ENCODE peak calls at places on chromosome 6, in nine cellular contexts. One of them, this sample, is unnamed.

GRCh38 chr6:117078624-117079023 is 186.7 kb upstream of the VGLL2 start:
- DNase-seq in colonic mucosa: peak
- DNase-seq in fibroblast of pulmonary artery: no peak
- DNase-seq in GM10248: no peak
- DNase-seq in omental fat pad: no peak
- DNase-seq in kidney: no peak
- DNase-seq in GM12865: no peak
- DNase-seq in cardiac fibroblast: no peak
- DNase-seq in lower leg skin: no peak
- DNase-seq in this sample: no peak

GRCh38 chr6:1381397-1382330 is 7.7 kb upstream of the FOXF2 start:
- DNase-seq in colonic mucosa: peak
- DNase-seq in fibroblast of pulmonary artery: peak
- DNase-seq in GM10248: peak
- DNase-seq in omental fat pad: no peak
- DNase-seq in kidney: peak
- DNase-seq in GM12865: peak
- DNase-seq in cardiac fibroblast: peak
- DNase-seq in lower leg skin: no peak
- DNase-seq in this sample: no peak

GRCh38 chr6:53429401-53429800 is 80.7 kb upstream of the ELOVL5 start:
- DNase-seq in colonic mucosa: no peak
- DNase-seq in fibroblast of pulmonary artery: no peak
- DNase-seq in GM10248: no peak
- DNase-seq in omental fat pad: no peak
- DNase-seq in kidney: no peak
- DNase-seq in GM12865: no peak
- DNase-seq in cardiac fibroblast: no peak
- DNase-seq in lower leg skin: no peak
- DNase-seq in this sample: no peak

GRCh38 chr6:124056884-124057283 is 253.2 kb downstream of the NKAIN2 start:
- DNase-seq in colonic mucosa: no peak
- DNase-seq in fibroblast of pulmonary artery: no peak
- DNase-seq in GM10248: no peak
- DNase-seq in omental fat pad: no peak
- DNase-seq in kidney: no peak
- DNase-seq in GM12865: no peak
- DNase-seq in cardiac fibroblast: no peak
- DNase-seq in lower leg skin: no peak
- DNase-seq in this sample: no peak

GRCh38 chr6:87396595-87397392 is 11.0 kb upstream of the CFAP206 start:
- DNase-seq in colonic mucosa: no peak
- DNase-seq in fibroblast of pulmonary artery: no peak
- DNase-seq in GM10248: peak
- DNase-seq in omental fat pad: no peak
- DNase-seq in kidney: no peak
- DNase-seq in GM12865: peak
- DNase-seq in cardiac fibroblast: no peak
- DNase-seq in lower leg skin: no peak
- DNase-seq in this sample: no peak

GRCh38 chr6:157761331-157761921 is 61.6 kb upstream of the SNX9 start:
- DNase-seq in colonic mucosa: no peak
- DNase-seq in fibroblast of pulmonary artery: peak
- DNase-seq in GM10248: peak
- DNase-seq in omental fat pad: no peak
- DNase-seq in kidney: no peak
- DNase-seq in GM12865: peak
- DNase-seq in cardiac fibroblast: peak
- DNase-seq in lower leg skin: no peak
- DNase-seq in this sample: no peak

GRCh38 chr6:45640081-45640491 is 262.4 kb upstream of the SUPT3H start:
- DNase-seq in colonic mucosa: no peak
- DNase-seq in fibroblast of pulmonary artery: peak
- DNase-seq in GM10248: no peak
- DNase-seq in omental fat pad: no peak
- DNase-seq in kidney: no peak
- DNase-seq in GM12865: no peak
- DNase-seq in cardiac fibroblast: peak
- DNase-seq in lower leg skin: no peak
- DNase-seq in this sample: no peak

GRCh38 chr6:44321210-44321609 is 8.1 kb upstream of the AARS2 start:
- DNase-seq in colonic mucosa: no peak
- DNase-seq in fibroblast of pulmonary artery: no peak
- DNase-seq in GM10248: no peak
- DNase-seq in omental fat pad: no peak
- DNase-seq in kidney: no peak
- DNase-seq in GM12865: no peak
- DNase-seq in cardiac fibroblast: no peak
- DNase-seq in lower leg skin: peak
- DNase-seq in this sample: no peak

GRCh38 chr6:33622456-33623431 is 1.6 kb downstream of the ITPR3 start:
- DNase-seq in colonic mucosa: peak
- DNase-seq in fibroblast of pulmonary artery: peak
- DNase-seq in GM10248: no peak
- DNase-seq in omental fat pad: no peak
- DNase-seq in kidney: peak
- DNase-seq in GM12865: peak
- DNase-seq in cardiac fibroblast: peak
- DNase-seq in lower leg skin: no peak
- DNase-seq in this sample: no peak

GRCh38 chr6:46501136-46502089 is 10.2 kb upstream of the RCAN2 start:
- DNase-seq in colonic mucosa: no peak
- DNase-seq in fibroblast of pulmonary artery: no peak
- DNase-seq in GM10248: no peak
- DNase-seq in omental fat pad: no peak
- DNase-seq in kidney: no peak
- DNase-seq in GM12865: no peak
- DNase-seq in cardiac fibroblast: no peak
- DNase-seq in lower leg skin: no peak
- DNase-seq in this sample: no peak

GRCh38 chr6:139534472-139535115 is 160.1 kb upstream of the CITED2 start:
- DNase-seq in colonic mucosa: no peak
- DNase-seq in fibroblast of pulmonary artery: no peak
- DNase-seq in GM10248: no peak
- DNase-seq in omental fat pad: no peak
- DNase-seq in kidney: no peak
- DNase-seq in GM12865: peak
- DNase-seq in cardiac fibroblast: no peak
- DNase-seq in lower leg skin: no peak
- DNase-seq in this sample: no peak

GRCh38 chr6:155495011-155495768 is 39.6 kb upstream of the NOX3 start:
- DNase-seq in colonic mucosa: peak
- DNase-seq in fibroblast of pulmonary artery: peak
- DNase-seq in GM10248: no peak
- DNase-seq in omental fat pad: no peak
- DNase-seq in kidney: peak
- DNase-seq in GM12865: no peak
- DNase-seq in cardiac fibroblast: peak
- DNase-seq in lower leg skin: no peak
- DNase-seq in this sample: no peak

GRCh38 chr6:152054441-152054840 is 247.0 kb downstream of the ESR1 start:
- DNase-seq in colonic mucosa: no peak
- DNase-seq in fibroblast of pulmonary artery: peak
- DNase-seq in GM10248: no peak
- DNase-seq in omental fat pad: no peak
- DNase-seq in kidney: no peak
- DNase-seq in GM12865: peak
- DNase-seq in cardiac fibroblast: no peak
- DNase-seq in lower leg skin: no peak
- DNase-seq in this sample: no peak

GRCh38 chr6:28543671-28544131 is 18.0 kb downstream of the GPX5 start:
- DNase-seq in colonic mucosa: no peak
- DNase-seq in fibroblast of pulmonary artery: peak
- DNase-seq in GM10248: peak
- DNase-seq in omental fat pad: no peak
- DNase-seq in kidney: no peak
- DNase-seq in GM12865: peak
- DNase-seq in cardiac fibroblast: peak
- DNase-seq in lower leg skin: no peak
- DNase-seq in this sample: no peak

GRCh38 chr6:13848553-13849150 is 34.3 kb upstream of the MCUR1 start:
- DNase-seq in colonic mucosa: no peak
- DNase-seq in fibroblast of pulmonary artery: no peak
- DNase-seq in GM10248: no peak
- DNase-seq in omental fat pad: no peak
- DNase-seq in kidney: no peak
- DNase-seq in GM12865: no peak
- DNase-seq in cardiac fibroblast: peak
- DNase-seq in lower leg skin: no peak
- DNase-seq in this sample: no peak

GRCh38 chr6:13851803-13852202 is 37.4 kb upstream of the MCUR1 start:
- DNase-seq in colonic mucosa: no peak
- DNase-seq in fibroblast of pulmonary artery: no peak
- DNase-seq in GM10248: no peak
- DNase-seq in omental fat pad: no peak
- DNase-seq in kidney: no peak
- DNase-seq in GM12865: no peak
- DNase-seq in cardiac fibroblast: no peak
- DNase-seq in lower leg skin: no peak
- DNase-seq in this sample: no peak

GRCh38 chr6:13847651-13848050 is 33.3 kb upstream of the MCUR1 start:
- DNase-seq in colonic mucosa: no peak
- DNase-seq in fibroblast of pulmonary artery: no peak
- DNase-seq in GM10248: no peak
- DNase-seq in omental fat pad: no peak
- DNase-seq in kidney: no peak
- DNase-seq in GM12865: no peak
- DNase-seq in cardiac fibroblast: no peak
- DNase-seq in lower leg skin: no peak
- DNase-seq in this sample: no peak

GRCh38 chr6:13846841-13847240 is 32.5 kb upstream of the MCUR1 start:
- DNase-seq in colonic mucosa: no peak
- DNase-seq in fibroblast of pulmonary artery: no peak
- DNase-seq in GM10248: no peak
- DNase-seq in omental fat pad: no peak
- DNase-seq in kidney: no peak
- DNase-seq in GM12865: no peak
- DNase-seq in cardiac fibroblast: no peak
- DNase-seq in lower leg skin: no peak
- DNase-seq in this sample: no peak
- TF ChIP-seq CTCF in colonic mucosa: no peak
- TF ChIP-seq CTCF in fibroblast of pulmonary artery: no peak
- TF ChIP-seq CTCF in GM10248: no peak
- TF ChIP-seq CTCF in omental fat pad: no peak
- TF ChIP-seq CTCF in kidney: no peak
- TF ChIP-seq CTCF in GM12865: no peak
- TF ChIP-seq CTCF in cardiac fibroblast: no peak
- TF ChIP-seq CTCF in lower leg skin: no peak
- TF ChIP-seq CTCF in this sample: peak

DNA sequence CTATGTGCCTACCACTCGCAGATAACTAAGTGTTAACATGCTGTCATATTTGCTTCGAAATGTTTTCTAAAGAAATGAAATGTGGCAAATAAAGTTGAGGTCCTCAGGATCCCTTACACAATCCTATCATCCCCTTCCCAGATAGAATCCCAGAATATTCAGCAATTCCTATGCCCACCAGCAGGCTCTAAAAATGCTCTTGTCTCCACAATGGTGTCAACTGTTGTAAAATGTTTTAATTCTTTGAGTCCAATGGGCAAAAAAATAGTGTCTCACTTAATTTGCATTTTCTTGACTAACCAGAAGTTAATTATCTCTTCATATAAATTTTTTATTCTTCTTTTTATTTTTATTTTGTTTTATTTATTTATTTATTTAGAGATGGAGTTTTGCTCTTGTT is 103.9 kb upstream of the MAP7 start:
- DNase-seq in colonic mucosa: no peak
- DNase-seq in fibroblast of pulmonary artery: no peak
- DNase-seq in GM10248: no peak
- DNase-seq in omental fat pad: no peak
- DNase-seq in kidney: no peak
- DNase-seq in GM12865: no peak
- DNase-seq in cardiac fibroblast: no peak
- DNase-seq in lower leg skin: no peak
- DNase-seq in this sample: no peak
- TF ChIP-seq CTCF in colonic mucosa: no peak
- TF ChIP-seq CTCF in fibroblast of pulmonary artery: peak
- TF ChIP-seq CTCF in GM10248: no peak
- TF ChIP-seq CTCF in omental fat pad: no peak
- TF ChIP-seq CTCF in kidney: no peak
- TF ChIP-seq CTCF in GM12865: no peak
- TF ChIP-seq CTCF in cardiac fibroblast: peak
- TF ChIP-seq CTCF in lower leg skin: no peak
- TF ChIP-seq CTCF in this sample: peak

DNA sequence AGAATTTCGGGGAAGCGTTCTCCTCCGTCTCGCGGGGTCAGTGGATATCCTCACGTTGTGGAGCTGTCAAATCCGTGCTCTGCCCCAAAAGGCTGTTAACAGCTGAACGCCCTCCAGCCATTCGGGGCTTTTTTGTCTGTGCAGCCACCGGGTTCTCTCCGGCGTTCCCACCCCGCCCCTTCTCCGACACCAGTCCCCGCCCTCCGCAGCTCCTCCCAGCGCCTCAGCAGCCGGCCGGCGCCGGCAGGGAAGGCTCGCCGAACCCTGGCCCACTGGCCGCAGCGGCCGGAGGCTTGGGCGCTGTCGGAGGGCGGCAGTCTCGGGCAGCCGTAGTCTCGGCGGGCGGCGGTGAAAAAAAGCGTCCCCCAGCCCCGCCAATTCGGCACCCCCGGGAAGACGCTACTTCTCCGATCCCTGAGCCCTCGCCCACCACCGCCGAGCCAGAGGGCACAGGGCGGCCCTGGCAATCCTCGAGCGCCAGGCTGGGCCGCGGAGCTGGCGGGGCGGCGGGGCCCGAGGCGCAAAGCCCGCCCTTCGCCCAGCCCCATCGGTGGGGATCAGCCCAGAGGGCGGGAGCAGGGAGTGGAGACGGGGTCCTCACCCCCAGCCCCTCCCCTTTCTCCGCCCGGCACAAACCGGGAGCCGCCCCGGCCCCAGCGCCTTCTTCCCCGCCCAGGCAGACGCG is at the start of gene SESN1:
- DNase-seq in colonic mucosa: peak
- DNase-seq in fibroblast of pulmonary artery: peak
- DNase-seq in GM10248: peak
- DNase-seq in omental fat pad: peak
- DNase-seq in kidney: peak
- DNase-seq in GM12865: peak
- DNase-seq in cardiac fibroblast: peak
- DNase-seq in lower leg skin: peak
- DNase-seq in this sample: peak
- TF ChIP-seq CTCF in colonic mucosa: no peak
- TF ChIP-seq CTCF in fibroblast of pulmonary artery: no peak
- TF ChIP-seq CTCF in GM10248: no peak
- TF ChIP-seq CTCF in omental fat pad: no peak
- TF ChIP-seq CTCF in kidney: no peak
- TF ChIP-seq CTCF in GM12865: no peak
- TF ChIP-seq CTCF in cardiac fibroblast: no peak
- TF ChIP-seq CTCF in lower leg skin: no peak
- TF ChIP-seq CTCF in this sample: no peak

DNA sequence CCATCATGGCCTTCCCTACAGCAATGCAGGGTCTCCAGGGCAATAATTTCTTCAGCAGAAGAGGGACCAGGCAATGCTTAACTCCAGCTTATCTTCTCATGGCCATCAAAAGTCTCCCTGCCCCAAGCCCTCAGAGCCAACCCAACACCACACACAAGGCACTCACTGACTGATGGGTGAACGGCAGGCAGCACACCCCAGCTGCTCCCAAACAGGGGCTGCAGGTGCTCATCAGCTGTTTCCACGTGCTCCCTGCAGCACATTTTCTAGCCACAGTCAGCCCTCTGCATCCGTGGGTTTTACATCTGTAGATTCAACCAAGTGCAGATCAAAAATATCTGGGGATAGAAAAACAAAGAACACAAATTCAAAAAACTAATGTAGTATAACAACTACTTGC is 4.0 kb upstream of the GABRR1 start:
- DNase-seq in colonic mucosa: no peak
- DNase-seq in fibroblast of pulmonary artery: no peak
- DNase-seq in GM10248: no peak
- DNase-seq in omental fat pad: no peak
- DNase-seq in kidney: no peak
- DNase-seq in GM12865: no peak
- DNase-seq in cardiac fibroblast: no peak
- DNase-seq in lower leg skin: no peak
- DNase-seq in this sample: no peak
- TF ChIP-seq CTCF in colonic mucosa: no peak
- TF ChIP-seq CTCF in fibroblast of pulmonary artery: no peak
- TF ChIP-seq CTCF in GM10248: no peak
- TF ChIP-seq CTCF in omental fat pad: no peak
- TF ChIP-seq CTCF in kidney: no peak
- TF ChIP-seq CTCF in GM12865: no peak
- TF ChIP-seq CTCF in cardiac fibroblast: no peak
- TF ChIP-seq CTCF in lower leg skin: no peak
- TF ChIP-seq CTCF in this sample: no peak

This sample was measured in chondrocyte.